ENCODE peak calls at places on chromosomes 2 and 18, in six cellular contexts. T, I, Y, P, D and J are unnamed samples.

GRCh38 chr2:62292190-62292589 is 96.3 kb downstream of the B3GNT2 start:
- DNase-seq in T (no peak), I (no peak), Y (no peak), P (peak; percentile 64), D (no peak), J (peak; percentile 76)

GRCh38 chr18:78246041-78246440 is 733.6 kb upstream of the SALL3 start:
- DNase-seq in T (no peak), I (no peak), Y (no peak), P (no peak), D (no peak), J (no peak)

GRCh38 chr2:111930875-111931274 is 32.5 kb downstream of the MERTK start:
- DNase-seq in T (peak; percentile 80), I (no peak), Y (no peak), P (peak; percentile 88), D (no peak), J (peak; percentile 89)

GRCh38 chr2:128413718-128414341 is 95.2 kb upstream of the HS6ST1 start:
- DNase-seq in T (no peak), I (no peak), Y (no peak), P (no peak), D (peak; percentile 8), J (no peak)

GRCh38 chr2:128789221-128789620 is 470.6 kb upstream of the HS6ST1 start:
- DNase-seq in T (no peak), I (no peak), Y (no peak), P (no peak), D (no peak), J (no peak)

GRCh38 chr2:60554649-60555065 is 1.2 kb upstream of the BCL11A start:
- DNase-seq in T (no peak), I (no peak), Y (no peak), P (no peak), D (no peak), J (no peak)

GRCh38 chr2:64988420-64989125 is 626 bp upstream of the SLC1A4 start:
- DNase-seq in T (peak; percentile 94), I (peak; percentile 58), Y (peak; percentile 89), P (no peak), D (peak; percentile 55), J (peak; percentile 82)

GRCh38 chr2:185990861-185991525 is 252.4 kb downstream of the FSIP2 start:
- DNase-seq in T (peak; percentile 2), I (no peak), Y (no peak), P (no peak), D (no peak), J (no peak)

GRCh38 chr2:119692310-119692709 is 13.3 kb downstream of the TMEM177 start:
- DNase-seq in T (no peak), I (no peak), Y (no peak), P (no peak), D (no peak), J (no peak)

GRCh38 chr18:49628119-49628518 is 66.3 kb downstream of the LIPG start:
- DNase-seq in T (no peak), I (no peak), Y (no peak), P (no peak), D (no peak), J (peak; percentile 78)

GRCh38 chr2:25340340-25340886 is 1.3 kb downstream of the DNMT3A start:
- DNase-seq in T (peak; percentile 49), I (no peak), Y (no peak), P (no peak), D (no peak), J (no peak)

GRCh38 chr18:3620146-3621119 is 170.5 kb downstream of the TGIF1 start:
- DNase-seq in T (no peak), I (no peak), Y (no peak), P (no peak), D (no peak), J (no peak)

GRCh38 chr2:207188601-207189000 is 22.9 kb upstream of the KLF7 start:
- DNase-seq in T (peak; percentile 67), I (no peak), Y (peak; percentile 40), P (no peak), D (no peak), J (peak; percentile 19)

GRCh38 chr2:97747285-97747684 is 33.9 kb downstream of the ZAP70 start:
- DNase-seq in T (no peak), I (no peak), Y (no peak), P (no peak), D (no peak), J (no peak)

GRCh38 chr18:46338213-46338612 is 234.0 kb downstream of the HAUS1 start:
- DNase-seq in T (no peak), I (no peak), Y (no peak), P (no peak), D (no peak), J (no peak)

GRCh38 chr2:166972418-166972817 is 84.1 kb downstream of the XIRP2 start:
- DNase-seq in T (no peak), I (no peak), Y (no peak), P (no peak), D (no peak), J (no peak)

GRCh38 chr18:5963267-5963666 is 67.9 kb upstream of the TMEM200C start:
- DNase-seq in T (no peak), I (no peak), Y (no peak), P (no peak), D (no peak), J (no peak)

GRCh38 chr2:121699421-121700328 is 37.0 kb downstream of the NIFK start:
- DNase-seq in T (peak; percentile 95), I (no peak), Y (peak; percentile 78), P (no peak), D (no peak), J (peak; percentile 97)

GRCh38 chr2:85409719-85410583 is at the start of gene CAPG:
- DNase-seq in T (peak; percentile 57), I (no peak), Y (peak; percentile 55), P (no peak), D (no peak), J (peak; percentile 70)